ENCODE peak calls at places on chromosomes 16 and 17, in five cellular contexts. X, U, N, K and G are unnamed samples.

GRCh38 chr16:81450783-81451491 is 6.3 kb downstream of the CMIP start:
- DNase-seq in X (no peak), K (no peak), U (no peak), N (no peak), G (no peak)

GRCh38 chr17:45742251-45742650 is 41.9 kb upstream of the CRHR1 start:
- DNase-seq in N (no peak), K (no peak), X (no peak), U (peak), G (no peak)

GRCh38 chr17:42937712-42938596 is 26.3 kb downstream of the AARSD1 start:
- DNase-seq in X (peak), U (peak), N (peak), K (no peak), G (peak)

GRCh38 chr17:79790805-79791353 is 6.0 kb downstream of the CBX8 start:
- DNase-seq in X (no peak), U (no peak), N (no peak), K (no peak), G (no peak)

GRCh38 chr17:19237389-19238166 is 412 bp downstream of the EPN2 start:
- DNase-seq in U (peak), N (no peak), X (peak), K (peak), G (peak)

GRCh38 chr16:84868328-84868727 is 48.5 kb downstream of the CRISPLD2 start:
- DNase-seq in X (no peak), K (no peak), N (no peak), U (no peak), G (no peak)

GRCh38 chr17:44279586-44280344 is 11.8 kb upstream of the SLC4A1 start:
- DNase-seq in N (peak), U (peak), X (peak), K (no peak), G (peak)

GRCh38 chr17:14373587-14374259 is 72.8 kb downstream of the HS3ST3B1 start:
- DNase-seq in U (no peak), X (no peak), K (no peak), N (peak), G (no peak)

GRCh38 chr16:52548261-52549010 is 1.5 kb upstream of the TOX3 start:
- DNase-seq in U (no peak), K (no peak), X (no peak), N (no peak), G (no peak)

GRCh38 chr16:84530590-84530989 is 26.1 kb upstream of the MEAK7 start:
- DNase-seq in N (no peak), X (no peak), K (no peak), U (no peak), G (no peak)

GRCh38 chr17:77527394-77527793 is 386.6 kb downstream of the SEC14L1 start:
- DNase-seq in X (no peak), K (no peak), N (no peak), U (no peak), G (no peak)

GRCh38 chr17:50893183-50893993 is 27.2 kb upstream of the TOB1 start:
- DNase-seq in N (peak), K (no peak), U (no peak), X (peak), G (peak)

GRCh38 chr17:77258638-77259037 is 117.9 kb downstream of the SEC14L1 start:
- DNase-seq in K (no peak), X (no peak), U (no peak), N (no peak), G (no peak)

GRCh38 chr17:81050645-81051625 is 16.0 kb downstream of the BAIAP2 start:
- DNase-seq in K (no peak), U (peak), N (no peak), X (no peak), G (no peak)

GRCh38 chr16:75065149-75065807 is 51.3 kb downstream of the LDHD start:
- DNase-seq in N (no peak), X (no peak), U (peak), K (no peak), G (no peak)

GRCh38 chr16:20904507-20905079 is 4.0 kb downstream of the LYRM1 start:
- DNase-seq in K (no peak), U (no peak), X (no peak), N (peak), G (no peak)

GRCh38 chr17:74234482-74234881 is 21.1 kb downstream of the TTYH2 start:
- DNase-seq in X (no peak), U (no peak), N (no peak), K (no peak), G (no peak)

GRCh38 chr17:76513306-76513692 is 12.1 kb upstream of the RHBDF2 start:
- DNase-seq in N (no peak), K (no peak), X (no peak), U (no peak), G (no peak)

GRCh38 chr16:25270577-25270976 is 12.9 kb upstream of the ZKSCAN2 start:
- DNase-seq in U (no peak), X (no peak), K (no peak), N (no peak), G (no peak)

GRCh38 chr16:142405-142804 is 3.9 kb upstream of the NPRL3 start:
- DNase-seq in X (no peak), N (no peak), U (no peak), K (no peak), G (no peak)

GRCh38 chr16:78446486-78446885 is 347.0 kb downstream of the WWOX start:
- DNase-seq in U (no peak), N (no peak), K (no peak), X (no peak), G (no peak)

GRCh38 chr16:83963277-83964119 is 4.5 kb upstream of the NECAB2 start:
- DNase-seq in K (no peak), X (no peak), U (no peak), N (no peak), G (no peak)

GRCh38 chr17:52156576-52156975 is 1.9 kb downstream of the CA10 start:
- DNase-seq in U (no peak), N (no peak), K (no peak), X (no peak), G (no peak)

GRCh38 chr16:75938818-75939217 is 212.5 kb upstream of the CPHXL start:
- DNase-seq in U (no peak), X (no peak), K (no peak), N (peak), G (no peak)

GRCh38 chr17:61469949-61470348 is 17.7 kb downstream of the TBX4 start:
- DNase-seq in X (peak), N (no peak), U (no peak), K (no peak), G (no peak)

GRCh38 chr16:30136971-30137601 is 14.1 kb upstream of the MAPK3 start:
- DNase-seq in K (no peak), U (no peak), X (no peak), N (no peak), G (no peak)

GRCh38 chr16:59213952-59214351 is 479.8 kb upstream of the GOT2 start:
- DNase-seq in N (no peak), X (no peak), K (no peak), U (no peak), G (no peak)

GRCh38 chr16:21064203-21064602 is 86.4 kb downstream of the DNAH3 start:
- DNase-seq in X (no peak), K (no peak), U (no peak), N (no peak), G (no peak)

GRCh38 chr17:80831481-80831880 is 160.2 kb upstream of the CHMP6 start:
- DNase-seq in N (no peak), U (no peak), K (peak), X (peak), G (no peak)

GRCh38 chr17:55238931-55239297 is 25.8 kb upstream of the HLF start:
- DNase-seq in U (peak), N (no peak), X (no peak), K (no peak), G (no peak)

GRCh38 chr16:54862529-54862928 is 68.1 kb upstream of the IRX5 start:
- DNase-seq in U (no peak), K (no peak), N (no peak), X (no peak), G (no peak)

GRCh38 chr17:20930065-20930760 is 112.6 kb downstream of the USP22 start:
- DNase-seq in X (no peak), K (no peak), N (peak), U (no peak), G (no peak)

GRCh38 chr16:85782476-85782875 is 16.9 kb downstream of the EMC8 start:
- DNase-seq in X (no peak), K (no peak), U (no peak), N (peak), G (no peak)

GRCh38 chr17:79788989-79789942 is 7.6 kb downstream of the CBX8 start:
- DNase-seq in N (no peak), U (no peak), K (no peak), X (no peak), G (no peak)

GRCh38 chr17:60134396-60135159 is 15.2 kb upstream of the CA4 start:
- DNase-seq in K (peak), N (peak), U (no peak), X (peak), G (no peak)

GRCh38 chr17:28828294-28829040 is 14.1 kb downstream of the FAM222B start:
- DNase-seq in K (no peak), U (peak), X (peak), N (peak), G (no peak)

GRCh38 chr17:28839221-28839620 is 3.4 kb downstream of the FAM222B start:
- DNase-seq in U (no peak), X (no peak), K (no peak), N (no peak), G (no peak)

GRCh38 chr17:28834420-28834819 is 8.2 kb downstream of the FAM222B start:
- DNase-seq in U (no peak), K (no peak), N (no peak), X (no peak), G (no peak)
- TF ChIP-seq POLR2A in U (no peak), K (no peak), N (no peak), X (no peak), G (no peak)

DNA sequence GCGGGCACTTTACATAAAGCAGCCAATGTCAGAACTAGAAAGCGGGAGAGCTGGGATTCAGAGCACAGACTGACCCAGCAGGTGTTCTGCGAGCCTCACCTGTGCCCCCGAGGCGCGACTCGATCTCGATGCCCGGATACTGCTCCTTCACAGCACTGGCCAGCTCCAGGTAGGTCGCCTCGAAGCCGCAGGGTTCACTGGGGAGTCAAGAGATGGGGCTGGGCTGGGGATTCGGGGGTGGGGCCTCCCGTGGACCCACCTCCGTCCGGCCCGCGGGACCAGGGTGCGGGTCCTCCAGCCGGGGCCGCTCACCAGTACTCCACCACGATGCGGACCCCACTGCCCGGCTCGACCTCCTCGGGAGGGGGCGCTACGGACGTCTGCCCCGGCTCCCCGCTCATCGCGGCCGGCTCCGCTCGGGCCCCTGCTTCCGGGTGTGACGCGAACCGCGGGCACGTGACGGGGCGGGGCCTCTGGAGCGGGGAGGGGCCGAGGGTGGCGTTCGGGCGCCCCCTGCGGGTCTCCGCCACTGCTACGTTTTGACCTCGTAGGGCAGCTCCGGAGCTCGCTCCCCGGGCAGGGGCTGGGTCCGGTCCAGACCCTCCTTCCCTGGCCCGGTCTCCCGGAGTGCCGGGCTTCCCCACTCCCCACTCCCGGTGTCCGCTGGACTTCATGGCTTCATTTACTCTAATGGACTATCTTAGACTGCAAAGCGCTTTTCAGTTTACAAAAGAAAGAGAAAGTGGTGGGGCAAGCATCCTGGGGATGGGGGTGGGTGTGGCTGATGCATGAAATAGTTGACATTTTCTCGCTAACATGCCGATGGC is at the start of gene MIEN1:
- DNase-seq in X (peak), N (peak), K (peak), U (peak), G (peak)
- TF ChIP-seq POLR2A in X (peak), N (peak), K (no peak), U (no peak), G (peak)

GRCh38 chr17:7018331-7018964 is 4.4 kb upstream of the BCL6B start:
- DNase-seq in U (no peak), N (no peak), X (peak), K (peak), G (no peak)
- TF ChIP-seq POLR2A in U (no peak), N (no peak), X (no peak), K (no peak), G (no peak)

GRCh38 chr17:72297326-72298115 is 176.7 kb downstream of the SOX9 start:
- DNase-seq in K (no peak), X (no peak), U (no peak), N (peak), G (peak)
- TF ChIP-seq POLR2A in K (no peak), X (no peak), U (no peak), N (no peak), G (no peak)

DNA sequence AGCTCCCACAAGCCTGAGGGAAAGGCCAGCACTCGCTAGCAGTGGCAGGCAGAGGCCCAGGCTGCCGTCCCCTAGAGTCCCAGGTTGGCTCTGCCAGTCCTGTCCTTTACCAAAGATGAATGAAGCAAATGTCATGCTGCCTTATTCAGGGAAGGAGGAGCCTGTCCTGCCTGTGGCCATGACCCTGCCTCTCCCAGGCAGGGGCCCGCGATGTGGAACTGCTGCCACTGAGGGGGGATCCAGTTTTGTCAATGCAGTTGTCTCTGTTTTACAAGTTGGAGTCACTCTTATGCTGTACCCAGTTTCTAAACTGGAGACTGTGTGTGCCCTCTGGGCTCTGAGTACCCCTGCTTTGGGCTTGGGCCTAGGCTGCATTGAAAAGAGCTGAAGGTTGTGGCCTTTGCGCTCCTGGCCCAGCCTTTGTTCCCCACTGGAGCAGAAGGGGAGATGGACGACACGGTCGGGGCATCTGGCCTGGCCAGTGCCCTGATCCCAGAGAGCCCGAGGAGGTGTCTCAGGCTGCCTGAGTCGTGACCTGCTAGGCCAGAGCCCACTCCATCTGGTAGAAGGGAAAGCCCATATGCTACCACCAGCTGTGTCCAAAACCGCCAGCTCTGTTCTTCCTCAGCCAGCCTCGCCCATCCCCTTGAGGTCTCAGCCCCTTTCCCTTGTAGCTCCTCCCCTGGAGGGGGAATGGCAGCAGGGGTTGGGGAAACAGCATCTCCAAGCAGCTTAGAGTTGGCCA is 5.5 kb downstream of the LIMD2 start:
- DNase-seq in U (no peak), K (no peak), N (no peak), X (no peak), G (no peak)
- TF ChIP-seq POLR2A in U (no peak), K (no peak), N (no peak), X (no peak), G (no peak)

DNA sequence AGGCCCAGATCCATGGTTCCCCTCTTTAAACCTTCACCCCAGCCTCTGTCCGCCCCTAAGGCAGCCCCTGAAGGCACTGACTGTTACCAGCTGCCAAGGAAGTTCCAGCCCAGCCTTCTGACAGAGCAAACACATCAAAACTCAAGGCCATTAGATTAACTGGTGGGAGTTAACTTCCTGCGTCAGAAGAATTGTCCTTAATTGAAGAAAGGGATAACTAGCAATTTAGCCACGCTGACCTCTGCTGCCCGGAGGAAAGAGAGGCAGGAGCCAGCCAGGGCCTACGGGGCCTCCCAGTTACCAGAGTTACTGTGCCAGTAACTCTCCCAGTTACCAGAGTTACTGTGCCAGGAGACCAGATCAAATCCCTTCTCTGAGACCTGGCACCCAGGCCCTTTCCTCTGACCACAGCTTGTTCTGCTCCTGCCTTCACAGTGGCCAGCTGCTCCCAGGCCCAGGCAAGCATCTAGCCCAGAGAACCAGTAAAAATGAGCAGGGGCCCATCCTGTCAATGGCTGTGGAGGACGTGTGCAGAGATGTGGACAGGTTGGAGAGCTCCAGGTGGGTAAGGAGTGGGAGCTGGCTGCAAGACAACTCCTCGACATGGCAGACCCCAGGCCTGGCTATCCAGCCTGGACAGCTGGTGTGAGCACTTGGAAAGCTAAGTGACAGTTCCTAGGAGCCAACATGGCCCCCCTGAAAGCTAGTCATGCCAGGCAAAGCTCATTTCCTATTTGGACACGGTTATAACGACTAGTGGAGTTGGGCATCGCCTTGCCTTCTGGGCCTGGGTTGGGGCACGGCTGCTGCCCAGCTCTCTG is 2.8 kb upstream of the PITPNM3 start:
- DNase-seq in U (no peak), K (peak), N (no peak), X (no peak), G (no peak)
- TF ChIP-seq POLR2A in U (no peak), K (no peak), N (no peak), X (no peak), G (no peak)

GRCh38 chr17:68829211-68829610 is 126.0 kb downstream of the ABCA8 start:
- DNase-seq in N (no peak), X (no peak), U (no peak), K (no peak), G (no peak)
- TF ChIP-seq POLR2A in N (no peak), X (no peak), U (no peak), K (no peak), G (no peak)

DNA sequence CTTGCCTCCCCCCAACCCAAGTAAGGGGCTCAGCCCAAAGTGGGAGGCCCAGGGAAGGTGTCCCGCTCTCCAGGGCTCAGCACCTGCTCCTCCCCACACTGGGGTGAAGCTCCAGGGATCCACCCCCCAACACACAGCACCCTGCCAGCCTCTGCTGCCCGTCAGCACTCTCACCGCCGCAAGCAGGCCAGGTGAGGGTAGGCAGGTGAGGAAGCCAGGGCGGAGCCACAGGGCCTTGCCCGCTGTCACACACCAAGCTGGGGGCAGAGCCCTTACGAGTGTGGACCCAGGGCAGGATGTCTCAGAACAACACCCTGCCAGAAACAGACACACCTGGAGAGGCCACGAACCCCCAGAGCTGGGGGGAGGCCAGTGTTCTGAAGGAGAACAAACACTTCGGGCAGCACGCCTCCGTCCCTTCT is 19.5 kb downstream of the PLLP start:
- DNase-seq in N (no peak), U (peak), K (no peak), X (peak), G (no peak)
- TF ChIP-seq POLR2A in N (no peak), U (no peak), K (no peak), X (peak), G (no peak)

GRCh38 chr16:88810868-88811599 is 694 bp downstream of the APRT start:
- DNase-seq in K (peak), X (peak), U (peak), N (peak), G (peak)
- TF ChIP-seq POLR2A in K (no peak), X (peak), U (peak), N (peak), G (peak)